ENCODE peak calls at places on chromosomes 1 and 21, in seven cellular contexts. S is occipital lobe; I is stimulated activated CD4-positive, alpha-beta T cell treated with anti-CD3 and anti-CD28 coated beads, Interleukin-15, amount 100 ng/mL, for 1 hour; X is fibroblast of the conjunctiva; O is lung; G is central memory CD4-positive, alpha-beta T cell; N is HuH-7.5. M is an unnamed sample.

GRCh38 chr1:10975567-10976326 is 36.7 kb upstream of the TARDBP start:
- DNase-seq in S (peak), I (no peak), X (no peak), O (no peak), G (no peak), N (no peak), M (peak)

GRCh38 chr1:234188454-234188792 is 184.8 kb upstream of the COA6 start:
- DNase-seq in S (no peak), I (no peak), X (no peak), O (no peak), G (no peak), N (no peak), M (no peak)

GRCh38 chr1:246566808-246567154 is 525 bp downstream of the CNST start:
- DNase-seq in S (no peak), I (no peak), X (no peak), O (no peak), G (no peak), N (no peak), M (no peak)

GRCh38 chr1:158813159-158813558 is 18.0 kb upstream of the MNDA start:
- DNase-seq in S (no peak), I (no peak), X (no peak), O (no peak), G (no peak), N (no peak), M (no peak)

GRCh38 chr1:14010431-14010830 is 310.4 kb downstream of the PRDM2 start:
- DNase-seq in S (no peak), I (no peak), X (no peak), O (no peak), G (no peak), N (no peak), M (no peak)

GRCh38 chr21:41283211-41283818 is 33.3 kb upstream of the FAM3B start:
- DNase-seq in S (peak), I (no peak), X (peak), O (peak), G (peak), N (peak), M (no peak)

GRCh38 chr1:37476460-37477197 is 2.2 kb downstream of the ZC3H12A start:
- DNase-seq in S (peak), I (no peak), X (peak), O (peak), G (no peak), N (no peak), M (peak)

GRCh38 chr1:201145816-201146215 is 8.5 kb downstream of the TMEM9 start:
- DNase-seq in S (no peak), I (no peak), X (no peak), O (no peak), G (no peak), N (no peak), M (no peak)

GRCh38 chr1:30807318-30808066 is 49.9 kb upstream of the LAPTM5 start:
- DNase-seq in S (no peak), I (no peak), X (peak), O (no peak), G (no peak), N (no peak), M (peak)

GRCh38 chr21:46255758-46256337 is 27.3 kb upstream of the LSS start:
- DNase-seq in S (no peak), I (no peak), X (no peak), O (no peak), G (no peak), N (no peak), M (no peak)

GRCh38 chr1:154497026-154497806 is 4.8 kb upstream of the TDRD10 start:
- DNase-seq in S (no peak), I (no peak), X (no peak), O (no peak), G (no peak), N (peak), M (no peak)

GRCh38 chr21:24110846-24111245 is 1496.4 kb downstream of the MRPL39 start:
- DNase-seq in S (no peak), I (no peak), X (no peak), O (no peak), G (no peak), N (no peak), M (no peak)

GRCh38 chr1:236888903-236889302 is 93.8 kb downstream of the MTR start:
- DNase-seq in S (peak), I (no peak), X (no peak), O (no peak), G (no peak), N (no peak), M (no peak)

GRCh38 chr1:182174202-182174855 is 112.8 kb upstream of the ZNF648 start:
- DNase-seq in S (peak), I (no peak), X (no peak), O (no peak), G (no peak), N (no peak), M (no peak)

GRCh38 chr1:117673405-117673804 is 67.6 kb downstream of the TENT5C start:
- DNase-seq in S (no peak), I (no peak), X (no peak), O (no peak), G (no peak), N (no peak), M (peak)

GRCh38 chr1:31767225-31767624 is 3.1 kb upstream of the ADGRB2 start:
- DNase-seq in S (no peak), I (no peak), X (no peak), O (no peak), G (no peak), N (no peak), M (no peak)

GRCh38 chr1:14668448-14669029 is 70.1 kb downstream of the KAZN start:
- DNase-seq in S (no peak), I (no peak), X (no peak), O (no peak), G (no peak), N (no peak), M (no peak)

GRCh38 chr1:111441573-111442192 is 7.4 kb downstream of the WDR77 start:
- DNase-seq in S (no peak), I (peak), X (no peak), O (no peak), G (peak), N (no peak), M (no peak)

GRCh38 chr1:2060082-2060481 is 9.9 kb downstream of the PRKCZ start:
- DNase-seq in S (no peak), I (no peak), X (no peak), O (peak), G (no peak), N (no peak), M (no peak)